ENCODE peak calls at places on chromosomes 7 and 10, in seven cellular contexts. C is colonic mucosa; F is nephron progenitor cell; X is lung; W is CD8-positive, alpha-beta T cell; Z is RWPE2; R is fibroblast of lung. S is an unnamed sample.

GRCh38 chr7:22137026-22137425 is 191.3 kb upstream of the CDCA7L start:
- DNase-seq in C (no peak), F (no peak), X (no peak), W (no peak), Z (no peak), R (no peak), S (peak)

GRCh38 chr7:86932038-86932512 is 127.4 kb downstream of the ELAPOR2 start:
- DNase-seq in C (no peak), F (no peak), X (peak), W (no peak), Z (no peak), R (peak), S (peak)

GRCh38 chr7:2978403-2978802 is 65.3 kb downstream of the CARD11 start:
- DNase-seq in C (peak), F (peak), X (peak), W (peak), Z (no peak), R (no peak), S (no peak)

GRCh38 chr10:99370993-99371392 is 41.8 kb downstream of the CNNM1 start:
- DNase-seq in C (no peak), F (no peak), X (no peak), W (no peak), Z (no peak), R (no peak), S (peak)

GRCh38 chr7:42123716-42124115 is 113.3 kb downstream of the GLI3 start:
- DNase-seq in C (no peak), F (no peak), X (no peak), W (no peak), Z (no peak), R (no peak), S (no peak)

GRCh38 chr7:131501422-131501821 is 55.0 kb downstream of the PODXL start:
- DNase-seq in C (no peak), F (no peak), X (no peak), W (peak), Z (no peak), R (peak), S (peak)

GRCh38 chr7:12699299-12699698 is 11.9 kb downstream of the ARL4A start:
- DNase-seq in C (no peak), F (no peak), X (no peak), W (no peak), Z (no peak), R (no peak), S (no peak)

GRCh38 chr10:49350856-49351532 is 44.9 kb downstream of the DRGX start:
- DNase-seq in C (no peak), F (no peak), X (no peak), W (peak), Z (no peak), R (no peak), S (no peak)

GRCh38 chr10:69397972-69398371 is 18.7 kb downstream of the TACR2 start:
- DNase-seq in C (no peak), F (no peak), X (no peak), W (no peak), Z (no peak), R (peak), S (peak)

GRCh38 chr10:132493246-132493755 is 44.3 kb upstream of the INPP5A start:
- DNase-seq in C (no peak), F (no peak), X (no peak), W (no peak), Z (peak), R (no peak), S (no peak)

GRCh38 chr10:10891437-10891836 is 126.2 kb upstream of the CELF2 start:
- DNase-seq in C (no peak), F (peak), X (no peak), W (no peak), Z (no peak), R (peak), S (peak)

GRCh38 chr10:11157292-11158052 is 139.8 kb downstream of the CELF2 start:
- DNase-seq in C (no peak), F (no peak), X (no peak), W (peak), Z (no peak), R (no peak), S (no peak)

GRCh38 chr10:72692057-72692891 is at the start of gene MCU:
- DNase-seq in C (peak), F (peak), X (peak), W (peak), Z (peak), R (peak), S (peak)

GRCh38 chr7:115844857-115845256 is 185.7 kb downstream of the TFEC start:
- DNase-seq in C (no peak), F (no peak), X (no peak), W (no peak), Z (no peak), R (peak), S (peak)

GRCh38 chr7:122951006-122951405 is 44.5 kb downstream of the TAS2R16 start:
- DNase-seq in C (no peak), F (no peak), X (no peak), W (no peak), Z (no peak), R (no peak), S (no peak)

GRCh38 chr10:108797573-108797972 is 1125.7 kb downstream of the XPNPEP1 start:
- DNase-seq in C (no peak), F (no peak), X (no peak), W (no peak), Z (no peak), R (no peak), S (no peak)

GRCh38 chr7:98217623-98218582 is 6.7 kb downstream of the BHLHA15 start:
- DNase-seq in C (no peak), F (no peak), X (no peak), W (no peak), Z (peak), R (no peak), S (no peak)

GRCh38 chr7:142669074-142669654 is 80.1 kb upstream of the PRSS1 start:
- DNase-seq in C (no peak), F (no peak), X (no peak), W (no peak), Z (no peak), R (peak), S (peak)

GRCh38 chr10:47190802-47191450 is 109.1 kb upstream of the GDF10 start:
- DNase-seq in C (no peak), F (no peak), X (no peak), W (peak), Z (no peak), R (no peak), S (no peak)

GRCh38 chr7:80018941-80019808 is 115.5 kb upstream of the GNAI1 start:
- DNase-seq in C (peak), F (peak), X (no peak), W (peak), Z (no peak), R (peak), S (peak)

GRCh38 chr7:142451346-142451745 is 193.5 kb upstream of the PRSS58 start:
- DNase-seq in C (no peak), F (no peak), X (no peak), W (no peak), Z (no peak), R (no peak), S (no peak)

GRCh38 chr7:20514364-20514763 is 101.1 kb upstream of the ABCB5 start:
- DNase-seq in C (no peak), F (peak), X (no peak), W (no peak), Z (peak), R (peak), S (peak)

GRCh38 chr7:73828107-73828803 is 2.5 kb upstream of the CLDN4 start:
- DNase-seq in C (peak), F (no peak), X (no peak), W (no peak), Z (no peak), R (peak), S (peak)

GRCh38 chr7:33760146-33760545 is 145.2 kb upstream of the BMPER start:
- DNase-seq in C (no peak), F (no peak), X (no peak), W (no peak), Z (no peak), R (no peak), S (no peak)

GRCh38 chr7:33761440-33762080 is 143.8 kb upstream of the BMPER start:
- DNase-seq in C (no peak), F (peak), X (no peak), W (no peak), Z (no peak), R (no peak), S (no peak)

GRCh38 chr7:33760834-33761233 is 144.5 kb upstream of the BMPER start:
- DNase-seq in C (no peak), F (no peak), X (no peak), W (no peak), Z (no peak), R (no peak), S (no peak)

GRCh38 chr7:33762903-33763295 is 142.4 kb upstream of the BMPER start:
- DNase-seq in C (no peak), F (no peak), X (no peak), W (no peak), Z (no peak), R (peak), S (peak)

GRCh38 chr7:33762153-33762902 is 143.0 kb upstream of the BMPER start:
- DNase-seq in C (no peak), F (no peak), X (no peak), W (no peak), Z (no peak), R (no peak), S (no peak)
- TF ChIP-seq CTCF in C (no peak), F (no peak), X (no peak), W (no peak), Z (no peak), R (no peak), S (no peak)

DNA sequence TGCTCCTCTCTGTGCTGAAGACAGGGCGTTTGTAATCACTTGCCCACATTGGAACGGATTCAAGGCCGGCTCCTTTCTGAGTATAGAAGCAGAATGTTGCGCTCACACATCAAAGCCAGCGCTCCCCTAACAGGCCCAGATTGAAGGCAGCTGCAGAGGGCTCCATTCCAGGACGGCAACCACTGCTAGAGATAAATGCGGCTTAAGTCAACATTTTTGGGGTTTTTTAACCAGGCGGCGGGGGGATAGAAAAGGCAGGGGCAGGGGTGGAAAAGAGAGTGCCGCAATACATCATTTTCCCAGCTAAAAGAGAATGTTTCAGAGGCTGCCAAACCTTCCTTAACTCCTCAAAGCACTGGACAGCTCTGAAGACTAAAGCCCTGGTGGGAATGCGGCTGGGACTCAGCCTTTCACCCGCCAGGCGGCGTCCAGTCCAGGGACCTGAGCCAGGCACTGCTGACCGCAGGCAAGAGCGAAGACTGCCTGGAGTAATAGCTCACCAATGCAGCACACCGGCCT is 189.6 kb downstream of the TNS3 start:
- DNase-seq in C (no peak), F (no peak), X (peak), W (no peak), Z (no peak), R (peak), S (peak)
- TF ChIP-seq CTCF in C (no peak), F (no peak), X (no peak), W (no peak), Z (no peak), R (peak), S (peak)

GRCh38 chr10:3511483-3511882 is 273.5 kb downstream of the KLF6 start:
- DNase-seq in C (no peak), F (no peak), X (no peak), W (no peak), Z (no peak), R (no peak), S (no peak)

GRCh38 chr10:3509355-3509754 is 275.7 kb downstream of the KLF6 start:
- DNase-seq in C (no peak), F (no peak), X (no peak), W (no peak), Z (no peak), R (no peak), S (no peak)

GRCh38 chr10:3514691-3515090 is 270.3 kb downstream of the KLF6 start:
- DNase-seq in C (no peak), F (no peak), X (peak), W (no peak), Z (no peak), R (no peak), S (no peak)

GRCh38 chr10:3510741-3511140 is 274.3 kb downstream of the KLF6 start:
- DNase-seq in C (no peak), F (no peak), X (peak), W (no peak), Z (no peak), R (no peak), S (no peak)

DNA sequence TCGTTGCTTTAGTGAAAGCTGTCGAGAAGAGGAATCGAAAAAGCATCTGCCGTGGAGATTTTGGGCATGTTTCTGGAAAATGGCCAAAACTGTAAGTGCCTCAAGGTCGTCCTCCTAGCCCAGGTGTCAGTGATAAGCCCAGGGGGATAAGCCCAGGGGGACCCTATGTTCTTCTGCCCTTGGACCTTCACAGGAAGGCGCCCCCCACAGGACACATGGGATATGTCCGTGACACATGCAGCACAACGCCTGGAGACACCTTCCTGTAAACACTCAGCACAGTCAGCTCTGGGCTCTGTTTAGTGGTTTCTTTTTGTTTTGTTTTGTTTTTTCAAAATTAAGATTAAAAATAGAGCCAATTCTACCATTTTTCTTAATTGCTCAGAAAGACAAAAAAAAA is 272.7 kb downstream of the KLF6 start:
- DNase-seq in C (no peak), F (no peak), X (no peak), W (no peak), Z (no peak), R (no peak), S (no peak)
- TF ChIP-seq CTCF in C (no peak), F (no peak), X (no peak), W (no peak), Z (no peak), R (no peak), S (no peak)

GRCh38 chr7:36019966-36020365 is 133.1 kb upstream of the EEPD1 start:
- DNase-seq in C (no peak), F (peak), X (no peak), W (peak), Z (no peak), R (no peak), S (no peak)

GRCh38 chr7:36023025-36023424 is 130.0 kb upstream of the EEPD1 start:
- DNase-seq in C (no peak), F (no peak), X (no peak), W (no peak), Z (no peak), R (no peak), S (no peak)

GRCh38 chr7:36019538-36019937 is 133.5 kb upstream of the EEPD1 start:
- DNase-seq in C (no peak), F (no peak), X (no peak), W (no peak), Z (no peak), R (no peak), S (no peak)

GRCh38 chr7:36021917-36022550 is 131.0 kb upstream of the EEPD1 start:
- DNase-seq in C (no peak), F (no peak), X (no peak), W (peak), Z (no peak), R (no peak), S (peak)

DNA sequence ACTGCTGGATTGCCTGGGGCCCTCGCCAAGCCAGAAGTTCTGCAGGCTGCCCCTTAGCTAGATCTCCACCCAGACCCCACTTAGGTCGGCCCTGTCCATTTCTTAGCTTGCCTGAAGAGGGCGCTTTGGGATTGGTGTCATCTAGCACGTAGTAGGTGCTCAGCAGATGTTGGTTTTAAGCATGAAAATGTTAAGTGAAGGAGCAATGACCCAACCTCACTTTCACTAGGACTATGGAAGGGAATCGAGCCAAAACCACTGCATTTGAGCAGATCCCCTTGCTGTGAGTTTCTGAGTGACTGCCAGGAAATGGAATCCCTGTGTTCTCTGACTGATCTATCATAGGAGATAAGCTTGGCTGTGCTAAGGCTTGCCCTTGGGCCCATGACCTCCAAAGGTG is 131.7 kb upstream of the EEPD1 start:
- DNase-seq in C (no peak), F (no peak), X (no peak), W (no peak), Z (no peak), R (peak), S (peak)
- TF ChIP-seq CTCF in C (no peak), F (no peak), X (no peak), W (no peak), Z (peak), R (peak), S (peak)

S was measured in fibroblast of the aortic adventitia.